ENCODE peak calls at places on chromosomes 13 and 19, in six cellular contexts. Z, C, S, G, D and A are unnamed samples.

GRCh38 chr13:35840991-35841604 is 290.1 kb downstream of the DCLK1 start:
- DNase-seq in G (peak; percentile 48), Z (no peak), C (no peak), S (no peak), D (no peak), A (no peak)

GRCh38 chr13:31045621-31046081 is 113.2 kb downstream of the TEX26 start:
- DNase-seq in G (no peak), Z (peak; percentile 93), D (peak; percentile 96), S (peak; percentile 90), C (peak; percentile 95), A (peak; percentile 81)

GRCh38 chr13:95317037-95317989 is 16.1 kb upstream of the ABCC4 start:
- DNase-seq in C (no peak), Z (peak; percentile 25), D (peak; percentile 86), S (no peak), G (no peak), A (no peak)

GRCh38 chr19:52896431-52897148 is 845 bp downstream of the ZNF320 start:
- DNase-seq in D (peak; percentile 11), C (peak; percentile 55), S (no peak), G (peak; percentile 9), Z (peak; percentile 27), A (peak; percentile 61)

GRCh38 chr19:10852098-10852800 is 4.0 kb downstream of the C19orf38 start:
- DNase-seq in G (no peak), S (peak; percentile 79), D (peak; percentile 50), Z (peak; percentile 49), C (peak; percentile 86), A (no peak)

GRCh38 chr19:5338661-5339469 is 1.7 kb downstream of the PTPRS start:
- DNase-seq in S (no peak), G (no peak), D (no peak), Z (no peak), C (no peak), A (no peak)

GRCh38 chr19:39908803-39909202 is 25.6 kb downstream of the FCGBP start:
- DNase-seq in Z (no peak), S (no peak), G (no peak), D (no peak), C (no peak), A (no peak)

GRCh38 chr19:46637224-46637623 is 1.2 kb upstream of the GNG8 start:
- DNase-seq in S (no peak), G (no peak), Z (no peak), D (no peak), C (no peak), A (no peak)

GRCh38 chr13:30045916-30046704 is 195.7 kb upstream of the UBL3 start:
- DNase-seq in S (no peak), D (peak; percentile 44), Z (peak; percentile 76), C (no peak), G (no peak), A (no peak)

GRCh38 chr13:22275393-22275792 is 604.5 kb downstream of the FGF9 start:
- DNase-seq in D (no peak), Z (no peak), C (no peak), S (no peak), G (no peak), A (no peak)

DNA sequence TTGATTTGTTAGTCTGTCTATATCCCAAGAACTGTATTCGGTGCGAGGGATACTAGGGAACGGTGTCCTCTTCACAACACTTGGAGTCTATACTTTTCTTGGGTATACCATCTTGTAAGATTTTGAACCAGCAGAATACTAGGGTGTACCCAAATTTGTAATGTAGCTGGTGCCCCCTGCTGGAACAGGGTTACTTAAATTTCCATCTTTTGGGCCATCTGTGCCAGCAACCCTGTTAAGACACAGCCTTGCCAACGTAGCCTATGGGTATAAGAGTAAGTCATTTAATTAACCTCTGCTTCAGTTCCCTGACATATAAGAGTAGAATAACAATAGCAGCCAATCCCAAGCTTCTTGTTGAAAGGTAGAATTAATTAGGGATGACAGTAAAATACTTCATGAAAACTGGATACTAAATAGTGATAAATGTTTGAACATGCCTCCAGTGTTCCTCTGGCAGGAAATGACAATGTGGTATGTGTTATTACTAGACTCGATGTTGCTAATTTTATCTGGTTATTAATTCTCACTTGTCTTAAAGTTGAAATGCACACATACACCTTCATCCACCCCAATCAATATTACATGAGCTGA is 607.6 kb downstream of the FGF9 start:
- DNase-seq in Z (peak; percentile 12), S (peak; percentile 11), D (no peak), G (peak; percentile 64), C (no peak), A (peak; percentile 51)
- TF ChIP-seq CTCF in Z (peak; percentile 25), S (no peak), D (no peak), G (peak; percentile 40), C (peak; percentile 47), A (peak; percentile 63)

GRCh38 chr19:1260749-1261511 is 8.2 kb upstream of the CIRBP start:
- DNase-seq in Z (peak; percentile 95), G (peak; percentile 85), D (peak; percentile 97), C (peak; percentile 78), S (peak; percentile 95), A (peak; percentile 96)
- H3K4me3 ChIP-seq in Z (peak overlapping the region; percentile 49), G (peak overlapping the region; percentile 55), D (peak overlapping the region; percentile 60), C (peak overlapping the region; percentile 94), S (peak overlapping the region; percentile 73), A (peak overlapping the region; percentile 65)

GRCh38 chr13:26721251-26721939 is 39.2 kb downstream of the GPR12 start:
- DNase-seq in C (no peak), G (no peak), Z (no peak), S (peak; percentile 1), D (no peak), A (no peak)
- TF ChIP-seq CTCF in C (no peak), G (no peak), Z (no peak), S (no peak), D (no peak), A (no peak)

GRCh38 chr19:56441206-56441792 is 35.8 kb downstream of the ZNF667 start:
- DNase-seq in G (no peak), Z (no peak), D (no peak), S (no peak), C (no peak), A (no peak)
- H3K4me3 ChIP-seq in G (no peak overlapping the region), Z (no peak overlapping the region), D (no peak overlapping the region), S (no peak overlapping the region), C (no peak overlapping the region), A (no peak overlapping the region)